ENCODE peak calls at places on chromosomes 5 and 9, in five cellular contexts. Q, N, T, F and S are unnamed samples. For H3K4me1 and H3K36me3, the result is how much of the 10 kb centered on the place peaks cover.

GRCh38 chr5:150497274-150497988 is 10.5 kb upstream of the NDST1 start:
- DNase-seq in Q (no peak), N (no peak), T (no peak), F (peak), S (peak)

GRCh38 chr9:21831841-21832509 is 29.5 kb downstream of the MTAP start:
- DNase-seq in Q (no peak), N (no peak), T (no peak), F (no peak), S (peak)

GRCh38 chr5:72021651-72022357 is 85.5 kb upstream of the MAP1B start:
- DNase-seq in Q (no peak), N (no peak), T (no peak), F (no peak), S (no peak)

GRCh38 chr9:29220852-29221251 is 1647.6 kb upstream of the C9orf72 start:
- DNase-seq in Q (no peak), N (no peak), T (no peak), F (no peak), S (no peak)

GRCh38 chr5:150208187-150209015 is 18.5 kb downstream of the SLC6A7 start:
- DNase-seq in Q (no peak), N (no peak), T (peak), F (peak), S (no peak)

GRCh38 chr5:152532714-152533113 is 127.6 kb upstream of the NMUR2 start:
- DNase-seq in Q (peak), N (no peak), T (peak), F (peak), S (peak)

GRCh38 chr5:178527458-178528307 is 62.5 kb downstream of the COL23A1 start:
- DNase-seq in Q (no peak), N (peak), T (no peak), F (no peak), S (no peak)

GRCh38 chr5:32223972-32224608 is 50.0 kb upstream of the GOLPH3 start:
- DNase-seq in Q (peak), N (no peak), T (peak), F (no peak), S (no peak)

GRCh38 chr9:106613250-106613737 is 249.7 kb upstream of the ZNF462 start:
- DNase-seq in Q (no peak), N (peak), T (no peak), F (peak), S (no peak)

GRCh38 chr5:59988396-59988795 is 94.9 kb upstream of the PDE4D start:
- DNase-seq in Q (no peak), N (no peak), T (no peak), F (no peak), S (no peak)

GRCh38 chr5:38434981-38435710 is 121.3 kb downstream of the LIFR start:
- DNase-seq in Q (no peak), N (no peak), T (no peak), F (no peak), S (no peak)

DNA sequence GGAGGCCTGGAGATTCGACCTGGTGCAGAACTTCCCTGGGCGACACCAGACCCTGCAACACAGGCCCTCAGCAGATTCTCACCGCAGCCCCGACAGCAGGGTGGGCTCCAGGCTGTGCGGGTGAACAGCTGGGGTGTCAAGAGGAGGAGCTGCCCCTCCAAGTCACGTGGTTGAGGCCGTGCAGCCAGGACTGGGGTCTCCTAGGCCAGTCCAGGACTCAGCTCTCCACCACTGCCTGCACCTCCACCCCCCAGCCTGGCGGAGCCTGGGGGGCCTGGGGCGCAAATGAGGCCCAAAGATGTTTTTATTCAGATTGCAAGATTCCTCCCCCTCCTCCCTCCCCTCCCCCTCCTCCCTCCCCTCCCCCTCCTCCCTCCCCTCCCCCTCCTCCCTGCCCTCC is 9.2 kb upstream of the AGPAT2 start:
- DNase-seq in Q (no peak), N (peak), T (no peak), F (no peak), S (no peak)
- H3K4me1 ChIP-seq in Q (half or more), N (under half), T (under half), F (under half), S (under half)

DNA sequence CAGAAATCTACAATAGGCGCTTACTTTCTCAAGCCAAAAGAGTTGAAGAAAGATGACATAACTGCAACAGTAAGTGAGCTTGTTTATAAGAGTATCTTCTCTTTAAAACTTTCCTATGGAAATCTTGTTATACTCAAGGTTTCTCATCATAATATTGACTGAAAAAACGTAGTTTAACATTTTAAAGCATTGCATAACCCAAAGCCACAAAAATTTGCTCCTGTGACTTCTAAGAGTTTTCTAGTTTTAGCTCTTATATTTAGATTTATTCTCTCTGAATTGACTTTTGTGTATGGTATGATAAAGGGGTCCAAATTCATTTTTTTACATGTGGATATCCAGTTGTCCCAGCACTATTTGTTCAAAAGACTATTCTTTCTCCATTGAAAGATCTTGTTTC is 15.2 kb downstream of the WDR36 start:
- DNase-seq in Q (no peak), N (no peak), T (no peak), F (no peak), S (no peak)
- H3K36me3 ChIP-seq in Q (under half), N (under half), T (under half), F (under half), S (half or more)

DNA sequence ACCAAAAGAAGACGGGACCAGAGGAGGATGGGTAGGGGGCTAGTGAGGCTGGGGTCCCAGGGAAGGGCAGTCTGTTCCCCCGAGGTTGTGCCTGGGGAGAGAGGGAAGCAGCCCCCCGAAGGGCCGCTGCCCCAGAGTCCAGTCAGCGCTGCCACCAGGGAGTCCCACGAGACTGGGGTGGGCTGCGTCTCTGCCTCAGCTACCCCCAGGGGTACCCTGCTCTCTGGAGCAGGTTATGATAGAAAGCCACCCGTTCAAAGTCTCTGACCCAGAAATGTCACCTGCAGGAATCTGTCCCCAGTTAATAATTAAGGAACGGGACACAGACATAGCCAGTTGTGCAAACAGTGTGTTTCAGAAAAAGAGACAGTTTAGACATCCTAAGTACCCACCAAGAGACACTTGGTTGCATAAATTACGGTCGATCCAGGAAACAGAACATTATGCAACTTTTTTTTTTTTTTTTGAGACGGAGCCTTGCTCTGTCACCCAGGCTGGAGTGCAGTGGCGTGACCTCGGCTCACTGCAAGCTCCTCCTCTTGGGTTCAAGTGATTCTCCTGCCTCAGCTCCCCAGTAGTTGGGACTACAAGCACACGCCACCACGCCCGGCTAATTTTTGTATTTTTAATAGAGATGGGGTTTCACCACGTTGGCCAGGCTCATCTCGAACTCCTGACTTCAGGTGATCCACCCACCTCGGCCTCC is 10.7 kb upstream of the AGPAT2 start:
- DNase-seq in Q (peak), N (peak), T (no peak), F (peak), S (no peak)
- H3K4me1 ChIP-seq in Q (half or more), N (under half), T (under half), F (under half), S (under half)

GRCh38 chr9:37739222-37739621 is 14.4 kb upstream of the TRMT10B start:
- DNase-seq in Q (no peak), N (no peak), T (no peak), F (no peak), S (no peak)

GRCh38 chr9:37740128-37740527 is 13.5 kb upstream of the TRMT10B start:
- DNase-seq in Q (no peak), N (no peak), T (no peak), F (no peak), S (no peak)

GRCh38 chr9:37746448-37747270 is 6.9 kb upstream of the TRMT10B start:
- DNase-seq in Q (no peak), N (no peak), T (no peak), F (no peak), S (peak)

GRCh38 chr9:37745970-37746369 is 7.6 kb upstream of the TRMT10B start:
- DNase-seq in Q (no peak), N (no peak), T (no peak), F (no peak), S (no peak)

GRCh38 chr9:37740631-37741328 is 12.8 kb upstream of the TRMT10B start:
- DNase-seq in Q (no peak), N (no peak), T (no peak), F (no peak), S (no peak)
- H3K36me3 ChIP-seq in Q (under half), N (under half), T (under half), F (under half), S (under half)

GRCh38 chr5:33441241-33441844 is 578 bp downstream of the TARS1 start:
- DNase-seq in Q (peak), N (no peak), T (peak), F (peak), S (peak)

GRCh38 chr5:33448118-33448517 is 7.4 kb downstream of the TARS1 start:
- DNase-seq in Q (no peak), N (no peak), T (no peak), F (no peak), S (no peak)

GRCh38 chr5:33445808-33446207 is 5.0 kb downstream of the TARS1 start:
- DNase-seq in Q (no peak), N (no peak), T (peak), F (no peak), S (no peak)

GRCh38 chr5:33440482-33441240 is at the start of gene TARS1:
- DNase-seq in Q (peak), N (peak), T (peak), F (peak), S (peak)

DNA sequence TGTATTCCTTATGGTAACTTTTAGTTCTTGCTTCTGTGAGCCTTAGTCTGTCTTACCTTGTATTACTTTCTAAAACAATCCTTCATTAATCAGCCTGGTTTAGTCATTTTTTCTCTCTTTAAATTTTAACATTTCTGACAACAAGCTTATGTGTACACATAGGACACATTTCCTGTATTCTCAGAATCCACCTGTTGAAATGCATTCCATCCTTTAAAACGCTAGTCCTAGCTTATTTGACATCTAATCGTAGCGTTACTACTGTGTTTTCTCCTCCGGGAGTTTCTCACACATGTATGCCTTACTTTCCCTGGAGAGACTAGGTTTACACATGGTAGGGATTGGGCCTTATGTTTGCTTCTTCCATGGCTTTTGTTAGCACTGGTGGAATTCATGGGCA is 3.8 kb downstream of the TARS1 start:
- DNase-seq in Q (no peak), N (no peak), T (no peak), F (no peak), S (no peak)
- H3K4me1 ChIP-seq in Q (half or more), N (under half), T (under half), F (under half), S (under half)

DNA sequence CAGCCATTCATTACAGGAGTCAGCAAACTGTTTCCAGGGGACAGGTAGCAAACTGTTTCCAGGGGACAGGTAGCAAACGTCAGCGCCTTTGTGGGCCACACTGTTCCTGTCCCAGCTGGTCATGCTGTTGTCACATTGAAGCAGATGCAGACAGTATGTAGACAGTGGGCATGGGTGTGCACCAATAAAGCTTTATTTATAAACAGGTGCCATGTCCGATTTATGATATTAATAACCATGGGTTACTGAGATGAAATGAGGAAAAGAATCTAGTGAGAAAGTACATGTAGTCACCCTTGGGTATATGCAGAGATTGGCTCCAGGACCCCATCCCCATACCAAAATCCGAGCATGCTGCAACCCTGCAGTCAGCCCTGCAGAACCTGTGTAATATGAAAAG is 122.5 kb downstream of the EHMT1 start:
- DNase-seq in Q (no peak), N (no peak), T (no peak), F (no peak), S (no peak)
- H3K36me3 ChIP-seq in Q (under half), N (under half), T (under half), F (under half), S (under half)

GRCh38 chr5:80141147-80141671 is 106.1 kb downstream of the THBS4 start:
- DNase-seq in Q (no peak), N (no peak), T (peak), F (peak), S (no peak)

GRCh38 chr5:80141681-80142080 is 106.5 kb downstream of the THBS4 start:
- DNase-seq in Q (no peak), N (no peak), T (no peak), F (no peak), S (no peak)

GRCh38 chr5:80142996-80143395 is 107.8 kb downstream of the THBS4 start:
- DNase-seq in Q (no peak), N (no peak), T (no peak), F (no peak), S (no peak)

GRCh38 chr5:80139573-80139972 is 104.4 kb downstream of the THBS4 start:
- DNase-seq in Q (no peak), N (no peak), T (no peak), F (no peak), S (no peak)

GRCh38 chr5:80140496-80140895 is 105.3 kb downstream of the THBS4 start:
- DNase-seq in Q (no peak), N (no peak), T (no peak), F (no peak), S (no peak)
- H3K4me1 ChIP-seq in Q (under half), N (under half), T (under half), F (under half), S (under half)

GRCh38 chr5:33842456-33842855 is 49.3 kb downstream of the ADAMTS12 start:
- DNase-seq in Q (no peak), N (no peak), T (no peak), F (no peak), S (no peak)
- H3K36me3 ChIP-seq in Q (under half), N (under half), T (under half), F (under half), S (under half)

DNA sequence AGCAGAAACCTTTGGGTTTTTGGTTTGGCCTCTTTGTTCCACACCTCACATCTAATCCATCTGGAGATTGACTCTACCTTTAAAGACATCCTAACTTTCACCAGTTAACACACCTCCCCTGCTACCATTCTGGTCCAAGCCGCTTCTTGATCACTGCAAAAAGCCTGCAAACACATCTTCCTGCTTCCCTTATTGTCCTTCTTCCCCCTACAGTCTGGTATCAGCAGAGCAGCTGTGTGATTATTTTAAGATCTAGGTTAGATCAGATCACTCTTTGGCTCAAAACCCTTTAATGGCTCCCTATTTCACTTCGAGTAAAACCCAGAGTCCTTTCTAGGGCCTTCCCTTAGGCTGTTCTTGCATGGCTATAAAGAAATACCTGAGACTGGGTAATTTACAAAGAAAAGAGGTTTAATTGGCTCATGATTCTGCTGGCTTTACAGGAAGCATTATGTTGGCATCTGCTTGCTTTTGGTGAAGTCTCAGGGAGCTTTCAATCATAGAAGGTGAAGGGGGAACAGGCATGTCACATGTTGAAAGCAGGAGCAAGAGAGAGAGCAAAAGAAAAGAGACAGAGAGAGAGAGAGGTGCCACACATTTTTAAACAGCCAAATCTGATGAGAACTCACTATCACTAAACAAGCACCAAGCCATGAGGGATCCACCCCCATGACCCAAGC is 1.5 kb upstream of the TEX10 start:
- DNase-seq in Q (no peak), N (no peak), T (no peak), F (no peak), S (no peak)
- H3K4me1 ChIP-seq in Q (under half), N (under half), T (under half), F (under half), S (under half)

GRCh38 chr9:18682907-18683306 is 209.0 kb downstream of the ADAMTSL1 start:
- DNase-seq in Q (no peak), N (no peak), T (no peak), F (peak), S (no peak)
- H3K36me3 ChIP-seq in Q (under half), N (under half), T (under half), F (under half), S (under half)